ENCODE peak calls at places on chromosomes 5 and 9, in six cellular contexts. X is A549, I is K562, H is endothelial cell of umbilical vein, F is HepG2, Y is GM12878. S is an unnamed sample.

GRCh38 chr9:37309136-37309535 is 113.4 kb upstream of the GRHPR start:
- DNase-seq in X (peak; percentile 44), I (peak; percentile 62), H (no peak), F (peak; percentile 12), Y (no peak), S (peak; percentile 32)

GRCh38 chr9:125631391-125632085 is 75.5 kb downstream of the MAPKAP1 start:
- DNase-seq in X (peak; percentile 57), I (peak; percentile 62), H (peak; percentile 73), F (peak; percentile 62), Y (no peak), S (peak; percentile 55)

GRCh38 chr5:55160493-55161209 is 680 bp downstream of the GPX8 start:
- DNase-seq in X (peak; percentile 89), I (no peak), H (peak; percentile 94), F (no peak), Y (no peak), S (no peak)

GRCh38 chr9:130490981-130491380 is 46.2 kb downstream of the ASS1 start:
- DNase-seq in X (no peak), I (no peak), H (no peak), F (no peak), Y (no peak), S (no peak)

GRCh38 chr9:95157491-95158151 is 159.9 kb downstream of the FANCC start:
- DNase-seq in X (peak; percentile 21), I (no peak), H (peak; percentile 10), F (peak; percentile 57), Y (peak; percentile 40), S (peak; percentile 51)

GRCh38 chr5:8756498-8757084 is 789.3 kb downstream of the SEMA5A start:
- DNase-seq in X (peak; percentile 9), I (no peak), H (peak; percentile 29), F (no peak), Y (no peak), S (peak; percentile 52)

GRCh38 chr5:152505442-152506042 is 100.5 kb upstream of the NMUR2 start:
- DNase-seq in X (peak; percentile 63), I (peak; percentile 17), H (peak; percentile 37), F (peak; percentile 41), Y (no peak), S (peak; percentile 66)

GRCh38 chr5:38948501-38948900 is 102.7 kb downstream of the OSMR start:
- DNase-seq in X (no peak), I (no peak), H (no peak), F (no peak), Y (no peak), S (no peak)

GRCh38 chr5:15827786-15828185 is 327.8 kb downstream of the FBXL7 start:
- DNase-seq in X (no peak), I (no peak), H (no peak), F (no peak), Y (no peak), S (no peak)

GRCh38 chr5:55063220-55063863 is 39.1 kb upstream of the GZMA start:
- DNase-seq in X (no peak), I (no peak), H (peak; percentile 54), F (no peak), Y (no peak), S (no peak)

GRCh38 chr5:173802670-173803165 is 85.4 kb upstream of the CPEB4 start:
- DNase-seq in X (peak; percentile 94), I (no peak), H (no peak), F (peak; percentile 95), Y (no peak), S (peak; percentile 98)

GRCh38 chr9:123262338-123262737 is 6.0 kb downstream of the STRBP start:
- DNase-seq in X (no peak), I (no peak), H (no peak), F (no peak), Y (no peak), S (no peak)

GRCh38 chr5:123487298-123487697 is 24.7 kb upstream of the CSNK1G3 start:
- DNase-seq in X (no peak), I (no peak), H (no peak), F (no peak), Y (no peak), S (no peak)

GRCh38 chr9:757246-757881 is 84.1 kb upstream of the DMRT1 start:
- DNase-seq in X (peak; percentile 60), I (peak; percentile 28), H (peak; percentile 67), F (peak; percentile 69), Y (no peak), S (peak; percentile 95)

GRCh38 chr9:21455320-21455719 is 15.1 kb downstream of the IFNA1 start:
- DNase-seq in X (peak; percentile 48), I (no peak), H (peak; percentile 24), F (peak; percentile 17), Y (no peak), S (peak; percentile 53)

GRCh38 chr9:124133752-124134151 is 122.2 kb downstream of the LHX2 start:
- DNase-seq in X (peak; percentile 43), I (peak; percentile 58), H (peak; percentile 68), F (peak; percentile 64), Y (no peak), S (peak; percentile 66)

GRCh38 chr5:150107909-150108447 is 21.6 kb upstream of the CSF1R start:
- DNase-seq in X (no peak), I (peak; percentile 7), H (no peak), F (no peak), Y (no peak), S (peak; percentile 42)

GRCh38 chr5:31781772-31782171 is 142.8 kb downstream of the PDZD2 start:
- DNase-seq in X (no peak), I (no peak), H (no peak), F (no peak), Y (no peak), S (no peak)

GRCh38 chr5:23014251-23014650 is 161.1 kb upstream of the CDH12 start:
- DNase-seq in X (no peak), I (no peak), H (no peak), F (no peak), Y (no peak), S (no peak)

GRCh38 chr5:23007762-23008161 is 154.6 kb upstream of the CDH12 start:
- DNase-seq in X (no peak), I (no peak), H (no peak), F (no peak), Y (no peak), S (no peak)

GRCh38 chr5:23014817-23015216 is 161.7 kb upstream of the CDH12 start:
- DNase-seq in X (no peak), I (no peak), H (no peak), F (no peak), Y (no peak), S (no peak)

GRCh38 chr5:23013395-23013994 is 160.4 kb upstream of the CDH12 start:
- DNase-seq in X (no peak), I (no peak), H (no peak), F (no peak), Y (no peak), S (no peak)

DNA sequence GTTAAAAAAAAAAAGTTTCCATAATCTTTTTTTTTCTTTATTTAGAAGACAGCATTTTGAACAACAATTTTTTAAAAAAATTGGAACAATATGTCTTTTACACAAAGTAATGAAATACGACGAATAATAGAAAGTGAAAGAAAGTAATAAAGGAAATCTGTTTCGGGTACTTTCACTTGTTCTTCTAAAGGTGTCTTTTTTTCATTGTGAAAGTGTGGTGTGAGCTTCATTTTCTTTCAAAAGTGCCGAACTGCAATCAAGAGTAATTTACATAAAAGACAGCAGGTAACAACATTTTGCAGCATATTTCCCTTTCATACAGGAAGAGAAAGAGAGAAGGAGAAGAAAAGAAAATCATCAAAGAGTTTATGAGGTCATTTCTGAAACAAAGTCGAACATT is 159.7 kb upstream of the CDH12 start:
- DNase-seq in X (no peak), I (no peak), H (no peak), F (no peak), Y (peak; percentile 17), S (no peak)
- H3K4me3 ChIP-seq in X (peak overlapping the region; percentile 31), I (no peak overlapping the region), H (no peak overlapping the region), F (no peak overlapping the region), Y (no peak overlapping the region), S (peak overlapping the region; percentile 7)

GRCh38 chr9:69118656-69119055 is 55.4 kb upstream of the TJP2 start:
- DNase-seq in X (no peak), I (no peak), H (no peak), F (no peak), Y (no peak), S (no peak)

GRCh38 chr9:69122391-69123141 is 51.5 kb upstream of the TJP2 start:
- DNase-seq in X (no peak), I (no peak), H (peak; percentile 81), F (peak; percentile 52), Y (no peak), S (no peak)

GRCh38 chr9:69121155-69122085 is 52.7 kb upstream of the TJP2 start:
- DNase-seq in X (peak; percentile 21), I (no peak), H (peak; percentile 74), F (peak; percentile 72), Y (no peak), S (peak; percentile 41)

GRCh38 chr9:69122086-69122390 is 52.0 kb upstream of the TJP2 start:
- DNase-seq in X (peak; percentile 20), I (no peak), H (no peak), F (peak; percentile 29), Y (no peak), S (peak; percentile 34)

DNA sequence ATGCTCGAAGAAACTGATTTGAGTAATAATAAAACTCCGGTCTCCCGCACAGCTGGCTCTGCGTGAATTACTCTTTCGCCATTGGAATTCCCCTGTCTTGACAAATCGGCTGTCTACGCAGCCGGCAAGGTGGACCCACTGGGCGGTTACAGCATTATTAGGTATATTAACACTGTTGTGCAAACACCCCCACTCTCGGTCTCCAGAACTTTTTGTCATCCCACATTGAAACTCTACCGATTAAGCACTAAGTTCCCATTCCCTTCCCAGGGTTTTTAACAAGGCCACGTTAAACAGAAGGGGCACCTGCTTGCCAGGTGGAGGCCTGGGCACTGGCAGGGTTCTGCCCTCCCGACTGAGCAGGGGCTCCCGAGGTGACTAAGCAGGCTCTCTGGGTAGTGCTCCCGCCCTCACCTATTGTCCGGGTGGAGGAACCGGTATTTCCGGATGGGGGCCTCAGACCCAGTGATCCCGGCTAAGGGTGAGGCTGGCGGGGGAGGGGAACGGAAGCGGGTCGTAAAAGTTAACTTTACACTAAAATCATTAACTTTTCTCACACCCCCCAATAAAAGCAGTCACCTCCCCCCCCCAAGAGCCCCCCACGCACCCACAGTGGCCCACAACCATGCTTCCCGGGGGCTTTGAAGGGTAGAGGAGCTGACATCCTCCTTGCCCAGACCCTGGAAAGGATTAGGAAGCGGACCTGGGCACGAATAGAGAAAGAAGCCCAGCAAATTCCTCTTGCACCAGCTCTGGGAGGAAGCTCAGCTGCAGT is 53.5 kb upstream of the TJP2 start:
- DNase-seq in X (no peak), I (no peak), H (peak; percentile 21), F (peak; percentile 81), Y (no peak), S (no peak)
- TF ChIP-seq MYC in X (no peak), I (no peak), H (no peak), F (no peak), Y (no peak), S (no peak)

GRCh38 chr9:97636903-97637302 is 3.3 kb downstream of the NCBP1 start:
- DNase-seq in X (no peak), I (no peak), H (no peak), F (no peak), Y (no peak), S (peak; percentile 28)
- H3K4me3 ChIP-seq in X (no peak overlapping the region), I (peak overlapping the region; percentile 19), H (no peak overlapping the region), F (no peak overlapping the region), Y (peak overlapping the region; percentile 53), S (peak overlapping the region; percentile 29)

DNA sequence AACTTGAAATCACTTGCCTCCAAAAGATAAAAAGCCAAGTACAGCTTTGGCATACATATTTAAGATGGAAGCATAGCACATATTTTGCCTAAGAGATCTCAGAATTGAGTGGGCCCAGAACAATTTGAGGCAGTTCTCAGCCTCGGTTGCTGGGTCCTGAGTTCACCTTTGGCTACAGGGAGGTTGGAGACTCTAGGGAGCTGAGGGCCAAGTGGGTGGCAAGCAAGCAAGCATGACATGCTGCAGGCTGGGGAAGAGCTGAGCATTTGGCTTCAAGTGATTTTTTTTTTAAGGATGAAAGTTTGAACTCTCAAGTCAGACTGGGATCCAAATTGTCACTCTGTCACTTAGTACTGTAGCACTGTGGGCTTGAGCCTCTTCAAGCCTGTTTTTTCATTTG is 160.5 kb downstream of the MED27 start:
- DNase-seq in X (no peak), I (no peak), H (no peak), F (no peak), Y (no peak), S (no peak)
- TF ChIP-seq MYC in X (no peak), I (no peak), H (no peak), F (no peak), Y (no peak), S (no peak)